ENCODE peak calls at places on chromosomes 12 and 14, in six cellular contexts. One of them, this sample, is unnamed.

GRCh38 chr14:73457050-73457934 is 1.1 kb downstream of the NUMB start:
- DNase-seq in ovary: no peak
- DNase-seq in thyroid gland: peak
- DNase-seq in GM12892: no peak
- DNase-seq in H1: peak
- DNase-seq in tibial nerve: no peak
- DNase-seq in this sample: no peak

GRCh38 chr12:47318963-47319362 is 239.2 kb upstream of the AMIGO2 start:
- DNase-seq in ovary: no peak
- DNase-seq in thyroid gland: no peak
- DNase-seq in GM12892: no peak
- DNase-seq in H1: no peak
- DNase-seq in tibial nerve: no peak
- DNase-seq in this sample: no peak

GRCh38 chr14:91153360-91153759 is 39.5 kb downstream of the DGLUCY start:
- DNase-seq in ovary: no peak
- DNase-seq in thyroid gland: no peak
- DNase-seq in GM12892: no peak
- DNase-seq in H1: no peak
- DNase-seq in tibial nerve: no peak
- DNase-seq in this sample: no peak

GRCh38 chr14:36659010-36659821 is 2.4 kb upstream of the PAX9 start:
- DNase-seq in ovary: no peak
- DNase-seq in thyroid gland: no peak
- DNase-seq in GM12892: no peak
- DNase-seq in H1: no peak
- DNase-seq in tibial nerve: no peak
- DNase-seq in this sample: no peak

GRCh38 chr14:102691763-102692162 is 85.5 kb upstream of the TRAF3 start:
- DNase-seq in ovary: no peak
- DNase-seq in thyroid gland: no peak
- DNase-seq in GM12892: no peak
- DNase-seq in H1: no peak
- DNase-seq in tibial nerve: no peak
- DNase-seq in this sample: no peak

GRCh38 chr12:40735551-40736230 is 43.5 kb downstream of the CNTN1 start:
- DNase-seq in ovary: no peak
- DNase-seq in thyroid gland: no peak
- DNase-seq in GM12892: no peak
- DNase-seq in H1: no peak
- DNase-seq in tibial nerve: no peak
- DNase-seq in this sample: no peak

GRCh38 chr14:66046035-66046434 is 440.1 kb upstream of the CCDC196 start:
- DNase-seq in ovary: no peak
- DNase-seq in thyroid gland: no peak
- DNase-seq in GM12892: no peak
- DNase-seq in H1: no peak
- DNase-seq in tibial nerve: no peak
- DNase-seq in this sample: no peak

GRCh38 chr12:6641131-6641530 is 5.4 kb upstream of the LPAR5 start:
- DNase-seq in ovary: no peak
- DNase-seq in thyroid gland: no peak
- DNase-seq in GM12892: no peak
- DNase-seq in H1: no peak
- DNase-seq in tibial nerve: no peak
- DNase-seq in this sample: no peak

GRCh38 chr12:93191956-93192355 is 185.8 kb upstream of the NUDT4 start:
- DNase-seq in ovary: no peak
- DNase-seq in thyroid gland: peak
- DNase-seq in GM12892: no peak
- DNase-seq in H1: no peak
- DNase-seq in tibial nerve: no peak
- DNase-seq in this sample: no peak

GRCh38 chr14:98229676-98230366 is 1042.2 kb downstream of the BCL11B start:
- DNase-seq in ovary: no peak
- DNase-seq in thyroid gland: no peak
- DNase-seq in GM12892: no peak
- DNase-seq in H1: no peak
- DNase-seq in tibial nerve: no peak
- DNase-seq in this sample: no peak

GRCh38 chr12:99386907-99387306 is 260.6 kb upstream of the GARIN6 start:
- DNase-seq in ovary: no peak
- DNase-seq in thyroid gland: no peak
- DNase-seq in GM12892: no peak
- DNase-seq in H1: no peak
- DNase-seq in tibial nerve: no peak
- DNase-seq in this sample: no peak

GRCh38 chr12:118023461-118023860 is 7.0 kb downstream of the RFC5 start:
- DNase-seq in ovary: no peak
- DNase-seq in thyroid gland: peak
- DNase-seq in GM12892: no peak
- DNase-seq in H1: no peak
- DNase-seq in tibial nerve: no peak
- DNase-seq in this sample: no peak

GRCh38 chr12:109797905-109798669 is 35.1 kb downstream of the TRPV4 start:
- DNase-seq in ovary: no peak
- DNase-seq in thyroid gland: no peak
- DNase-seq in GM12892: no peak
- DNase-seq in H1: peak
- DNase-seq in tibial nerve: no peak
- DNase-seq in this sample: no peak

GRCh38 chr12:26691234-26691970 is 141.6 kb downstream of the ITPR2 start:
- DNase-seq in ovary: peak
- DNase-seq in thyroid gland: peak
- DNase-seq in GM12892: no peak
- DNase-seq in H1: no peak
- DNase-seq in tibial nerve: no peak
- DNase-seq in this sample: peak

GRCh38 chr14:70822706-70823185 is 13.4 kb upstream of the MAP3K9 start:
- DNase-seq in ovary: peak
- DNase-seq in thyroid gland: peak
- DNase-seq in GM12892: no peak
- DNase-seq in H1: peak
- DNase-seq in tibial nerve: no peak
- DNase-seq in this sample: no peak

GRCh38 chr12:21849878-21850277 is 75.4 kb upstream of the KCNJ8 start:
- DNase-seq in ovary: no peak
- DNase-seq in thyroid gland: peak
- DNase-seq in GM12892: no peak
- DNase-seq in H1: no peak
- DNase-seq in tibial nerve: no peak
- DNase-seq in this sample: no peak

GRCh38 chr12:26130728-26131127 is 5.9 kb upstream of the BHLHE41 start:
- DNase-seq in ovary: no peak
- DNase-seq in thyroid gland: no peak
- DNase-seq in GM12892: no peak
- DNase-seq in H1: no peak
- DNase-seq in tibial nerve: no peak
- DNase-seq in this sample: no peak

GRCh38 chr14:55373784-55374725 is 37.6 kb downstream of the ATG14 start:
- DNase-seq in ovary: no peak
- DNase-seq in thyroid gland: no peak
- DNase-seq in GM12892: no peak
- DNase-seq in H1: no peak
- DNase-seq in tibial nerve: no peak
- DNase-seq in this sample: no peak

GRCh38 chr14:59507063-59507751 is 22.9 kb downstream of the JKAMP start:
- DNase-seq in ovary: no peak
- DNase-seq in thyroid gland: peak
- DNase-seq in GM12892: no peak
- DNase-seq in H1: peak
- DNase-seq in tibial nerve: no peak
- DNase-seq in this sample: peak

GRCh38 chr14:79971330-79971729 is 240.0 kb downstream of the DIO2 start:
- DNase-seq in ovary: no peak
- DNase-seq in thyroid gland: no peak
- DNase-seq in GM12892: no peak
- DNase-seq in H1: no peak
- DNase-seq in tibial nerve: no peak
- DNase-seq in this sample: no peak

GRCh38 chr12:89662623-89663022 is 46.0 kb downstream of the ATP2B1 start:
- DNase-seq in ovary: no peak
- DNase-seq in thyroid gland: no peak
- DNase-seq in GM12892: no peak
- DNase-seq in H1: no peak
- DNase-seq in tibial nerve: no peak
- DNase-seq in this sample: no peak

GRCh38 chr12:124386059-124386458 is 91.2 kb downstream of the RFLNA start:
- DNase-seq in ovary: no peak
- DNase-seq in thyroid gland: no peak
- DNase-seq in GM12892: no peak
- DNase-seq in H1: no peak
- DNase-seq in tibial nerve: no peak
- DNase-seq in this sample: no peak
- TF ChIP-seq POLR2A in ovary: no peak
- TF ChIP-seq POLR2A in thyroid gland: no peak
- TF ChIP-seq POLR2A in GM12892: no peak
- TF ChIP-seq POLR2A in H1: no peak
- TF ChIP-seq POLR2A in tibial nerve: no peak
- TF ChIP-seq POLR2A in this sample: peak

DNA sequence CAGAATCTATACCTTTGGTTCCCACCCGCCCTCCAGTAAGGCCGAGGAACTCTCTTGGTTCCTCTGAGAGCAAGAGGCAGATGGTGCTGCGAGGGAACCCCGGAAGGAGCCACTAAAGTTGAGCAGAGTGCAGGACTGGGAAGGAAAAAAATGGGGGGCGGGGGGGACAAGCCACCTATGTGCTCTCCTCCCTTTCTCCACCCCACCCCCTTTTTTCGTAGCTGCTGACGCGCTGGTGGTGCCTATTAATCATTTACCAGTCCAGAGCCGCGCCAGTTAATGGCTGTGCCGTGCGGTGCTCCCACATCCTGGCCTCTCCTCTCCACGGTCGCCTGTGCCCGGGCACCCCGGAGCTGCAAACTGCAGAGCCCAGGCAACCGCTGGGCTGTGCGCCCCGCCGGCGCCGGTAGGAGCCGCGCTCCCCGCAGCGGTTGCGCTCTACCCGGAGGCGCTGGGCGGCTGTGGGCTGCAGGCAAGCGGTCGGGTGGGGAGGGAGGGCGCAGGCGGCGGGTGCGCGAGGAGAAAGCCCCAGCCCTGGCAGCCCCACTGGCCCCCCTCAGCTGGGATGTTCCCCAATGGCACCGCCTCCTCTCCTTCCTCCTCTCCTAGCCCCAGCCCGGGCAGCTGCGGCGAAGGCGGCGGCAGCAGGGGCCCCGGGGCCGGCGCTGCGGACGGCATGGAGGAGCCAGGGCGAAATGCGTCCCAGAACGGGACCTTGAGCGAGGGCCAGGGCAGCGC is 1.3 kb downstream of the SSTR1 start:
- DNase-seq in ovary: no peak
- DNase-seq in thyroid gland: peak
- DNase-seq in GM12892: no peak
- DNase-seq in H1: peak
- DNase-seq in tibial nerve: no peak
- DNase-seq in this sample: no peak
- TF ChIP-seq POLR2A in ovary: no peak
- TF ChIP-seq POLR2A in thyroid gland: no peak
- TF ChIP-seq POLR2A in GM12892: no peak
- TF ChIP-seq POLR2A in H1: peak
- TF ChIP-seq POLR2A in tibial nerve: no peak
- TF ChIP-seq POLR2A in this sample: no peak

GRCh38 chr14:64340560-64341196 is 46.5 kb upstream of the ESR2 start:
- DNase-seq in ovary: no peak
- DNase-seq in thyroid gland: no peak
- DNase-seq in GM12892: no peak
- DNase-seq in H1: no peak
- DNase-seq in tibial nerve: no peak
- DNase-seq in this sample: no peak

GRCh38 chr14:64337901-64338615 is 43.9 kb upstream of the ESR2 start:
- DNase-seq in ovary: no peak
- DNase-seq in thyroid gland: peak
- DNase-seq in GM12892: peak
- DNase-seq in H1: peak
- DNase-seq in tibial nerve: no peak
- DNase-seq in this sample: peak

DNA sequence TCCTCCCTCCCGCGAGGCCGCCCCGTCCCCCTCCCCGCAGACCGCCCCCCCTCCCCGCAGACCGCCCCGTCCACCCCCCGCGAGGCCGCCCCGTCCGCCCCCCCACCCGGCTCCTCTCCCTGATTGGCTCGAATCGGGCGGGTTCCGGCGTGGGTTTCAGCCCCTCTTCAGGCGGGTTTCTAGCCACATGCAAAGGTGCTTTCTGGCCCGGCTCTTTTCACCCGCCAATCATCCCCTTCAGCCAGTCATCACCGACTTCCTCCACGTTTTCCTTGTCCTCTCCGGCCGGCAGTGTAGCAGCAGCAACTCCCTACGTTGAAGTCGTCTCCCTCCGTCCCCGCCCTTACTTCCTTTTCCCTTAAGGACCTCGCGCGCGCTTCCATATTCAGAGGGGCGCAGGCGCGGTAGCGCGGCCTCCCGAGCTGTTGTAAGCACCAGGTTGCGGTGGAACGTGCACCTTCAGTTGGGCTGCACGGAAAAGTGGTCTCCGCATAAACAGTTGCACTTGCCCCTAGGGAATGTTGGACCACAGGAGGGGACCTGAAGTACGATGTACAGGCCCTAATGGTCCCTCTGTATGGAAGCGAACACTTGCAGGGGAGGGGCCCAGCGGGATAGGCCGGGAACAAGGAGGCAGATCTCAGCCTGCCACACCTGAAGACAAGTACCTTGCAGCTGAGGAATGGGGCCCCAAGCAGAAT is 44.6 kb upstream of the ESR2 start:
- DNase-seq in ovary: peak
- DNase-seq in thyroid gland: peak
- DNase-seq in GM12892: peak
- DNase-seq in H1: peak
- DNase-seq in tibial nerve: peak
- DNase-seq in this sample: peak
- TF ChIP-seq POLR2A in ovary: peak
- TF ChIP-seq POLR2A in thyroid gland: no peak
- TF ChIP-seq POLR2A in GM12892: no peak
- TF ChIP-seq POLR2A in H1: peak
- TF ChIP-seq POLR2A in tibial nerve: peak
- TF ChIP-seq POLR2A in this sample: peak

GRCh38 chr14:24255438-24255837 is 7.5 kb downstream of the TGM1 start:
- DNase-seq in ovary: peak
- DNase-seq in thyroid gland: no peak
- DNase-seq in GM12892: no peak
- DNase-seq in H1: no peak
- DNase-seq in tibial nerve: no peak
- DNase-seq in this sample: no peak
- TF ChIP-seq POLR2A in ovary: no peak
- TF ChIP-seq POLR2A in thyroid gland: no peak
- TF ChIP-seq POLR2A in GM12892: no peak
- TF ChIP-seq POLR2A in H1: no peak
- TF ChIP-seq POLR2A in tibial nerve: no peak
- TF ChIP-seq POLR2A in this sample: no peak

GRCh38 chr14:67359319-67359774 is 257 bp downstream of the ATP6V1D start:
- DNase-seq in ovary: peak
- DNase-seq in thyroid gland: peak
- DNase-seq in GM12892: no peak
- DNase-seq in H1: no peak
- DNase-seq in tibial nerve: no peak
- DNase-seq in this sample: peak
- TF ChIP-seq POLR2A in ovary: no peak
- TF ChIP-seq POLR2A in thyroid gland: peak
- TF ChIP-seq POLR2A in GM12892: no peak
- TF ChIP-seq POLR2A in H1: no peak
- TF ChIP-seq POLR2A in tibial nerve: no peak
- TF ChIP-seq POLR2A in this sample: peak

This sample was measured in H54.